ENCODE peak calls at places on chromosomes 12 and 14, in ten cellular contexts. Q, M, V, W, C, K, T, L, Y and F are unnamed samples.

GRCh38 chr12:12518919-12519318 is 43.7 kb downstream of the DUSP16 start:
- DNase-seq in M (no peak), V (no peak), C (no peak), T (no peak), L (no peak), K (no peak), Q (no peak), W (no peak), Y (no peak), F (no peak)

GRCh38 chr12:46386360-46386867 is 13.8 kb upstream of the SLC38A2 start:
- DNase-seq in W (peak), Y (no peak), T (no peak), C (peak), L (peak), K (peak), M (no peak), V (no peak), Q (no peak), F (no peak)

GRCh38 chr12:85951823-85952222 is 77.7 kb downstream of the NTS start:
- DNase-seq in Y (no peak), C (no peak), W (peak), T (no peak), V (no peak), M (no peak), K (peak), L (peak), Q (no peak), F (no peak)

GRCh38 chr14:89973234-89973823 is 17.6 kb downstream of the TDP1 start:
- DNase-seq in Q (peak), V (peak), M (no peak), W (peak), C (peak), T (peak), L (peak), Y (peak), K (peak), F (peak)

GRCh38 chr12:18375131-18375530 is 113.8 kb downstream of the PIK3C2G start:
- DNase-seq in M (no peak), C (peak), V (no peak), Q (no peak), W (no peak), L (peak), T (no peak), Y (no peak), K (no peak), F (no peak)

GRCh38 chr12:3045989-3046388 is 31.2 kb upstream of the TSPAN9 start:
- DNase-seq in M (no peak), Y (no peak), T (no peak), V (no peak), L (no peak), K (no peak), Q (no peak), C (no peak), W (no peak), F (no peak)

GRCh38 chr12:132593938-132594358 is 16.4 kb downstream of the LRCOL1 start:
- DNase-seq in V (peak), C (peak), K (peak), Q (peak), T (peak), Y (peak), M (peak), W (peak), L (peak), F (peak)

GRCh38 chr12:100520048-100520769 is 46.5 kb downstream of the NR1H4 start:
- DNase-seq in Y (no peak), Q (no peak), V (no peak), C (no peak), K (no peak), M (no peak), L (no peak), T (no peak), W (no peak), F (no peak)

GRCh38 chr12:79935624-79936040 is 735 bp upstream of the PPP1R12A start:
- DNase-seq in M (no peak), W (peak), Q (peak), T (no peak), K (peak), C (peak), L (peak), Y (no peak), V (peak), F (no peak)

GRCh38 chr12:101819467-101819866 is 11.3 kb downstream of the GNPTAB start:
- DNase-seq in K (no peak), W (no peak), Q (no peak), C (no peak), Y (no peak), L (no peak), V (no peak), T (no peak), M (no peak), F (no peak)

GRCh38 chr12:5348057-5348456 is 83.9 kb upstream of the NTF3 start:
- DNase-seq in C (no peak), K (no peak), M (no peak), V (no peak), W (no peak), T (no peak), Y (no peak), Q (no peak), L (no peak), F (no peak)

GRCh38 chr12:12779529-12779928 is 5.9 kb upstream of the APOLD1 start:
- DNase-seq in V (no peak), C (peak), L (peak), T (no peak), Y (no peak), Q (no peak), K (peak), W (peak), M (peak), F (no peak)

GRCh38 chr12:107992870-107993451 is 136.1 kb upstream of the WSCD2 start:
- DNase-seq in K (peak), C (no peak), V (no peak), Q (peak), M (peak), T (no peak), Y (no peak), L (peak), W (peak), F (no peak)

GRCh38 chr12:117036046-117036445 is 63.2 kb downstream of the TESC start:
- DNase-seq in M (no peak), Y (no peak), Q (no peak), L (no peak), C (no peak), T (peak), V (no peak), K (no peak), W (no peak), F (no peak)

GRCh38 chr12:29517265-29517664 is 19.8 kb upstream of the OVCH1 start:
- DNase-seq in Y (no peak), T (no peak), C (no peak), W (no peak), Q (no peak), M (no peak), L (no peak), K (no peak), V (no peak), F (no peak)

GRCh38 chr14:105602243-105602750 is 75.9 kb downstream of the TMEM121 start:
- DNase-seq in L (no peak), C (no peak), Q (no peak), Y (no peak), V (no peak), M (no peak), T (no peak), K (no peak), W (no peak), F (no peak)

GRCh38 chr14:90405755-90406154 is 8.9 kb downstream of the CALM1 start:
- DNase-seq in V (no peak), W (no peak), K (no peak), Q (no peak), Y (no peak), L (no peak), C (no peak), T (no peak), M (no peak), F (no peak)

GRCh38 chr12:96907681-96908163 is 665 bp downstream of the NEDD1 start:
- DNase-seq in K (peak), V (peak), W (peak), T (peak), Y (no peak), L (peak), Q (peak), M (no peak), C (peak), F (no peak)

GRCh38 chr14:92404938-92405337 is 82.0 kb downstream of the SLC24A4 start:
- DNase-seq in Y (no peak), T (no peak), V (no peak), W (no peak), L (no peak), Q (no peak), K (no peak), M (no peak), C (no peak), F (no peak)

GRCh38 chr12:4297617-4298016 is 23.4 kb upstream of the TIGAR start:
- DNase-seq in Y (no peak), L (no peak), T (no peak), M (no peak), Q (no peak), W (no peak), V (no peak), C (no peak), K (no peak), F (peak)

GRCh38 chr12:13436696-13437391 is 240.3 kb downstream of the EMP1 start:
- DNase-seq in K (peak), M (peak), V (no peak), C (peak), W (peak), Q (no peak), Y (peak), L (peak), T (no peak), F (peak)

GRCh38 chr12:132471011-132471857 is 18.7 kb upstream of the FBRSL1 start:
- DNase-seq in L (no peak), W (no peak), Q (no peak), Y (peak), C (no peak), K (no peak), M (no peak), T (no peak), V (no peak), F (no peak)

DNA sequence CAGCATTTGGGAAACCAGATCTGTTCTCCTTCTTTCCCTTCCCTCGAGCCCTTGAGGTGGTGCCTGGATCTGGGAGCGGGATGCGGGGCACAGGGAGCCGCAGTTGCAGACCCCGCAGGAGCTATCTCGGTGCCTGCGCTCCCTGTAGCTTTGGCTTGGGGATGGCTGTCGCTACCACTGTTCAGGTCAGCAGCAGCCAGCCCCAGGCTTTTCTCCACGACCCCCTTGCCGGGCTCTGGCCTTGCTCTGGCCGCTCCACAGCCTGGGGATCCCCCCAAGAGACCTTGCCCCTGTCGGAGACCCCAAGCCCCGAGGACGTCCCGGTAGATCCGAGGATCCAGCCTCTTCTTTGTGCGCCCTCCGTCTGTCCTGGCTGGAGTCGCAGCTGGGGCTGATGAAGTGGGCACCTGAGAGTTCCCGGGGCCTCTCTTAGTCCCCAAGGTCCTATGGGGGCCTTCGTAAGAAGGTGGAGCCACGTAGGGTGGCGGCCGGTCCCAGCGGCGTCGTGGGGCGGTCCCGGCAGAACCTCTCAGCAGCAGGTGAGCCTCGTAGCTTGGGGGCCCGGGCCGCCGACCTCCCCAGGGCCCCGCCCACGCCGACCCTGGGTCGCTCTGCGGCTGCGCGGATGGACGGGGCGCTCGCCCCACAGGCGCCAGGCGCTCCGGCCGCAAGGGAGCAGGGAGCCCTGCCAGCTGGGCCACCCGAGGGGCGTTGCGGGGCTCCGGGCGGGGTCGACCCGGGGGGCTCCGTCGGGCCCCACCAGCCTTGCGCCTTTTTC is 1.3 kb downstream of the DDN start:
- DNase-seq in V (no peak), L (no peak), M (no peak), K (no peak), C (no peak), Y (peak), W (no peak), Q (no peak), T (no peak), F (no peak)
- TF ChIP-seq CTCF in V (no peak), L (no peak), M (no peak), K (no peak), C (no peak), Y (no peak), W (no peak), Q (no peak), T (no peak), F (no peak)

GRCh38 chr12:72293701-72294100 is 21.5 kb downstream of the TRHDE start:
- DNase-seq in K (no peak), Q (no peak), L (no peak), W (no peak), T (no peak), V (no peak), C (no peak), M (no peak), Y (no peak), F (no peak)
- H3K4me3 ChIP-seq in K (no peak), Q (no peak), L (no peak), W (no peak), T (no peak), V (no peak), C (no peak), M (no peak), Y (no peak), F (no peak)

GRCh38 chr12:104357431-104357952 is 54.0 kb downstream of the EID3 start:
- DNase-seq in C (no peak), V (no peak), Q (no peak), K (peak), M (no peak), L (peak), T (no peak), W (no peak), Y (no peak), F (no peak)

GRCh38 chr12:104360157-104360556 is 56.6 kb downstream of the EID3 start:
- DNase-seq in M (no peak), K (peak), C (no peak), Y (no peak), W (no peak), Q (no peak), T (no peak), L (peak), V (no peak), F (no peak)

GRCh38 chr12:104356231-104357115 is 52.9 kb downstream of the EID3 start:
- DNase-seq in V (no peak), T (no peak), M (no peak), C (no peak), L (no peak), Q (no peak), W (no peak), Y (no peak), K (peak), F (no peak)

GRCh38 chr12:104359216-104359615 is 55.7 kb downstream of the EID3 start:
- DNase-seq in L (no peak), T (no peak), W (no peak), C (no peak), Q (no peak), M (no peak), K (no peak), V (no peak), Y (no peak), F (no peak)

GRCh38 chr12:104358353-104359003 is 54.9 kb downstream of the EID3 start:
- DNase-seq in V (peak), M (no peak), T (peak), Y (peak), L (peak), Q (peak), C (peak), W (peak), K (peak), F (peak)
- TF ChIP-seq CTCF in V (peak), M (peak), T (peak), Y (no peak), L (peak), Q (peak), C (peak), W (peak), K (peak), F (peak)

GRCh38 chr14:52948836-52949235 is 2.0 kb downstream of the FERMT2 start:
- DNase-seq in V (no peak), L (no peak), W (no peak), T (no peak), Y (no peak), C (no peak), Q (no peak), K (no peak), M (no peak), F (no peak)
- H3K4me3 ChIP-seq in V (peak), L (peak), W (no peak), T (peak), Y (peak), C (peak), Q (no peak), K (peak), M (peak), F (peak)

GRCh38 chr14:26021759-26022158 is 576.1 kb downstream of the NOVA1 start:
- DNase-seq in W (no peak), M (no peak), C (no peak), L (peak), Q (no peak), K (no peak), Y (no peak), V (no peak), T (no peak), F (no peak)

GRCh38 chr14:26026384-26026783 is 571.4 kb downstream of the NOVA1 start:
- DNase-seq in W (no peak), M (no peak), L (no peak), Y (no peak), K (no peak), C (no peak), Q (no peak), V (no peak), T (no peak), F (no peak)

DNA sequence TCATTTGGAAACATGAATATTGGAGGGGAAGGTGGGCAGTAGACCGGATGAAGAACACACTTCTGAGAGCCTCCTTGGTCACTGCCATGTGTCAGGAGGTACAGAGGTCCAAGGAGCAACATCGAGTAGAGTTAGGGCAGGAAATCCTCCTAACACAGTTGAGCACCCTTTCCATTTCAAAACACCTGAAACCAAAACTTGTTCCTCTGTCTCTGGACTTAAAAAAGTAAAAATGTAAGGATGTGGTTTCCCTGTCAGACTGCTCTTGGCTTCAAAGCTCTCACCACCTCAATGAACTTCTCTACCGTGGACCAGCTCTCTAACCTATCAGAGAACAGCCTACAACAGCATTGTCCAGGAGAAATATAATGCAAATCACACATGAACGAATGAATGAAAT is 573.9 kb downstream of the NOVA1 start:
- DNase-seq in L (no peak), M (no peak), K (no peak), W (no peak), Q (no peak), T (no peak), Y (no peak), C (no peak), V (no peak), F (no peak)
- TF ChIP-seq CTCF in L (no peak), M (no peak), K (no peak), W (no peak), Q (no peak), T (no peak), Y (no peak), C (no peak), V (no peak), F (no peak)

DNA sequence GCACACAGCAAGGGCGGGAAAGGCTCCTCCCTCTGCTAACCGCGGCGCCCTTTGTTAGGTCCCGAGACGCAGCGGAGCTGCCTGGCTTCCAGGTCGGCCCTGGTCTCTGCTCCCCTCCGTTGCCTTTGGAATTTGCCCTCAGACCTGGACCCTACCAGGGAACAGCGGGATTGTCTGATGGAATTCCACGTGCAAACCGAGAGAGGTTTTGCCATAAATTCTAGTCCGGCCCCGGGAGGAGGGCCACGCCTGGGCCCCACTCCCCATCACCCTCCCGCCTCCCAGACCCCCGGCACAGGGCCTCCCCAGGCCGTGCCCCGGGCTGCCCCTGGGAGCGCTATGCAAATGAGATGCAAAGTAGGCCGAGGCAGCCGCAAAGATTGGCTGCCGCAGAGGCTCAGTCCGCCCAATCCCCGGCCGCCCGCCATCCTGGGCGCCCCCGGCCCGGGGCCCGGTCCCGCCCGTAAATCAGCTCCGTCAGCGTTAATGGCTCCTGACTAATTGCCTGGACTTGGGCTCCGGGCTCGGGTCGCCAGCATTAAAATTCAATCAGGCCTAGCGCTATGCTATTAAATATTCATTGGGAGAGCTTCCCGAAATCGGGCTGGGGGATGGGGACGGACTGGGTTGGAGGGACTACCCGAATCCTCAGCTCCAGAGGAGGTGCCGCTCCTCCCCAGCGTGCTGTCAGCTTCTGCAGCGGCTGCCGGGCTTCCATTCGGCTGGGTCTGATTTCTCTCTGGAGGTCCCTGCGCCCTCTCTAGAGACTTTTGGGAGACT is 15.6 kb upstream of the FIGNL2 start:
- DNase-seq in Y (no peak), T (no peak), Q (no peak), V (no peak), M (no peak), C (no peak), W (no peak), L (no peak), K (no peak), F (no peak)
- H3K4me3 ChIP-seq in Y (peak), T (no peak), Q (no peak), V (peak), M (no peak), C (peak), W (no peak), L (peak), K (peak), F (peak)

DNA sequence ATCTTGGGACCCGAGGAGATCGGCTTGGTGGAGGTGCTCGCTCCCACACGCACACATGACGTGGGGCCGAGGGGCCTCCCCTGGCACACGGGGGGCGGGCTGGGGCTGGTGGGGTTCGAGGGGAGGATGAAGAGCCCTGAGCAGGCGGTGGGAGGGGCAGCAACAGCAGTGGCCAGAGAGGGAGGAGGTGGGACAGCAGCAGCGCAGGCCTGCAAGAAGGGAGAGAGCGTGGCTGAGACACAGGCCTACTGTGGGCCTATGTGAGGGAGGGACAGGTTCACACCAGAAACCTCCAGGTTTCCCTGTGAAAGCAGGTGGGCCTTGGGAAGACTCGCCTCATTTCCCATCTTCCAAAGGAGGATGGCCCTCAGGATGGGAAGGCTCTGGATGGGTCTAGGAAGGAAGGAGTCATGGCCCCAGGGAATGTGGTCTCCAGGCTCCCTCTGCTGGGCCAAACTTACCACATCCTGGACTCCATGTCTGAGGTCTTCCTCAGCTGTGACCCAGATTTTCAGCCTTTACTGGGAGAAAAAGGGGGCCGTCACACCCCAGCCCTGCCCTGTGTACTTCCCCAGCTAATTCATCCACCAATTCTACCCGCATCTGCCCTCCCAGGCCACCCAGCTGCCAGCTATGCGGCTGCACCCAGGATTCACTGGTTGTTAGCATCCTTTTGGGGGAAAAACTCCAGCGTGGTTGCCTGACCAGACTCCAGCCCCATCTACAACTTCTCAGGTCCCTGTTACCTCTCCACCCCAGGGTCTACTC is 2.8 kb downstream of the PIANP start:
- DNase-seq in T (no peak), C (peak), Y (peak), L (peak), W (peak), Q (peak), V (no peak), K (peak), M (peak), F (no peak)
- TF ChIP-seq CTCF in T (no peak), C (peak), Y (no peak), L (peak), W (peak), Q (peak), V (peak), K (peak), M (peak), F (no peak)